ENCODE peak calls at places on chromosomes 11 and 22, in seven cellular contexts. One of them, this sample, is unnamed.

GRCh38 chr11:63553759-63554158 is 9.4 kb downstream of the PLAAT2 start:
- DNase-seq in activated CD8-positive, alpha-beta memory T cell treated with anti-CD3 and anti-CD28 coated beads, Interleukin-2, amount 10 ng/mL, durations not matched to agents 7 days and 5 days: peak; percentile 83
- DNase-seq in adrenal gland: no peak
- DNase-seq in NCI-H524 treated with DMSO at 0.1 percent for 48 hours: no peak
- DNase-seq in heart right ventricle: no peak
- DNase-seq in NCI-H2107: no peak
- DNase-seq in GM13976: peak; percentile 69
- DNase-seq in this sample: no peak

GRCh38 chr11:72231396-72232259 is 7.1 kb downstream of the INPPL1 start:
- DNase-seq in adrenal gland: no peak
- DNase-seq in GM13976: no peak
- DNase-seq in heart right ventricle: peak; percentile 66
- DNase-seq in NCI-H524 treated with DMSO at 0.1 percent for 48 hours: no peak
- DNase-seq in activated CD8-positive, alpha-beta memory T cell treated with anti-CD3 and anti-CD28 coated beads, Interleukin-2, amount 10 ng/mL, durations not matched to agents 7 days and 5 days: peak; percentile 30
- DNase-seq in NCI-H2107: no peak
- DNase-seq in this sample: peak; percentile 16

GRCh38 chr11:122852071-122852831 is 14.0 kb downstream of the CRTAM start:
- DNase-seq in NCI-H2107: no peak
- DNase-seq in activated CD8-positive, alpha-beta memory T cell treated with anti-CD3 and anti-CD28 coated beads, Interleukin-2, amount 10 ng/mL, durations not matched to agents 7 days and 5 days: peak; percentile 71
- DNase-seq in adrenal gland: no peak
- DNase-seq in heart right ventricle: no peak
- DNase-seq in NCI-H524 treated with DMSO at 0.1 percent for 48 hours: no peak
- DNase-seq in GM13976: no peak
- DNase-seq in this sample: no peak

GRCh38 chr11:108606070-108606469 is 12.5 kb upstream of the EXPH5 start:
- DNase-seq in activated CD8-positive, alpha-beta memory T cell treated with anti-CD3 and anti-CD28 coated beads, Interleukin-2, amount 10 ng/mL, durations not matched to agents 7 days and 5 days: no peak
- DNase-seq in NCI-H2107: no peak
- DNase-seq in GM13976: no peak
- DNase-seq in heart right ventricle: no peak
- DNase-seq in NCI-H524 treated with DMSO at 0.1 percent for 48 hours: no peak
- DNase-seq in adrenal gland: no peak
- DNase-seq in this sample: no peak

GRCh38 chr11:125517116-125517804 is 21.2 kb upstream of the FEZ1 start:
- DNase-seq in adrenal gland: peak; percentile 23
- DNase-seq in NCI-H2107: no peak
- DNase-seq in activated CD8-positive, alpha-beta memory T cell treated with anti-CD3 and anti-CD28 coated beads, Interleukin-2, amount 10 ng/mL, durations not matched to agents 7 days and 5 days: no peak
- DNase-seq in heart right ventricle: peak; percentile 20
- DNase-seq in GM13976: no peak
- DNase-seq in NCI-H524 treated with DMSO at 0.1 percent for 48 hours: peak; percentile 31
- DNase-seq in this sample: no peak

GRCh38 chr11:12088047-12088481 is 22.3 kb upstream of the MICAL2 start:
- DNase-seq in adrenal gland: no peak
- DNase-seq in heart right ventricle: peak; percentile 75
- DNase-seq in NCI-H2107: no peak
- DNase-seq in NCI-H524 treated with DMSO at 0.1 percent for 48 hours: no peak
- DNase-seq in GM13976: no peak
- DNase-seq in activated CD8-positive, alpha-beta memory T cell treated with anti-CD3 and anti-CD28 coated beads, Interleukin-2, amount 10 ng/mL, durations not matched to agents 7 days and 5 days: peak; percentile 62
- DNase-seq in this sample: peak; percentile 44

GRCh38 chr11:126546191-126546590 is 190.7 kb downstream of the ST3GAL4 start:
- DNase-seq in adrenal gland: no peak
- DNase-seq in heart right ventricle: no peak
- DNase-seq in NCI-H2107: no peak
- DNase-seq in NCI-H524 treated with DMSO at 0.1 percent for 48 hours: no peak
- DNase-seq in GM13976: no peak
- DNase-seq in activated CD8-positive, alpha-beta memory T cell treated with anti-CD3 and anti-CD28 coated beads, Interleukin-2, amount 10 ng/mL, durations not matched to agents 7 days and 5 days: no peak
- DNase-seq in this sample: no peak

GRCh38 chr11:63888170-63889086 is 28.5 kb downstream of the RCOR2 start:
- DNase-seq in NCI-H2107: peak; percentile 45
- DNase-seq in GM13976: peak; percentile 79
- DNase-seq in NCI-H524 treated with DMSO at 0.1 percent for 48 hours: no peak
- DNase-seq in heart right ventricle: peak; percentile 41
- DNase-seq in activated CD8-positive, alpha-beta memory T cell treated with anti-CD3 and anti-CD28 coated beads, Interleukin-2, amount 10 ng/mL, durations not matched to agents 7 days and 5 days: peak; percentile 82
- DNase-seq in adrenal gland: peak; percentile 80
- DNase-seq in this sample: no peak

GRCh38 chr22:39414886-39415285 is 15.3 kb downstream of the TAB1 start:
- DNase-seq in adrenal gland: peak; percentile 87
- DNase-seq in heart right ventricle: peak; percentile 60
- DNase-seq in NCI-H524 treated with DMSO at 0.1 percent for 48 hours: no peak
- DNase-seq in NCI-H2107: no peak
- DNase-seq in GM13976: no peak
- DNase-seq in activated CD8-positive, alpha-beta memory T cell treated with anti-CD3 and anti-CD28 coated beads, Interleukin-2, amount 10 ng/mL, durations not matched to agents 7 days and 5 days: no peak
- DNase-seq in this sample: no peak

GRCh38 chr11:72319261-72319660 is 75.3 kb upstream of the PHOX2A start:
- DNase-seq in GM13976: no peak
- DNase-seq in adrenal gland: no peak
- DNase-seq in NCI-H2107: no peak
- DNase-seq in activated CD8-positive, alpha-beta memory T cell treated with anti-CD3 and anti-CD28 coated beads, Interleukin-2, amount 10 ng/mL, durations not matched to agents 7 days and 5 days: no peak
- DNase-seq in NCI-H524 treated with DMSO at 0.1 percent for 48 hours: no peak
- DNase-seq in heart right ventricle: no peak
- DNase-seq in this sample: no peak

GRCh38 chr11:35413568-35413967 is 5.8 kb downstream of the SLC1A2 start:
- DNase-seq in adrenal gland: no peak
- DNase-seq in activated CD8-positive, alpha-beta memory T cell treated with anti-CD3 and anti-CD28 coated beads, Interleukin-2, amount 10 ng/mL, durations not matched to agents 7 days and 5 days: no peak
- DNase-seq in heart right ventricle: no peak
- DNase-seq in NCI-H2107: no peak
- DNase-seq in NCI-H524 treated with DMSO at 0.1 percent for 48 hours: peak; percentile 37
- DNase-seq in GM13976: no peak
- DNase-seq in this sample: no peak

GRCh38 chr11:123597859-123598258 is 56.6 kb downstream of the SCN3B start:
- DNase-seq in GM13976: no peak
- DNase-seq in activated CD8-positive, alpha-beta memory T cell treated with anti-CD3 and anti-CD28 coated beads, Interleukin-2, amount 10 ng/mL, durations not matched to agents 7 days and 5 days: no peak
- DNase-seq in adrenal gland: no peak
- DNase-seq in heart right ventricle: no peak
- DNase-seq in NCI-H2107: no peak
- DNase-seq in NCI-H524 treated with DMSO at 0.1 percent for 48 hours: no peak
- DNase-seq in this sample: no peak

GRCh38 chr11:1570001-1570453 is 2.0 kb downstream of the DUSP8 start:
- DNase-seq in activated CD8-positive, alpha-beta memory T cell treated with anti-CD3 and anti-CD28 coated beads, Interleukin-2, amount 10 ng/mL, durations not matched to agents 7 days and 5 days: no peak
- DNase-seq in NCI-H524 treated with DMSO at 0.1 percent for 48 hours: no peak
- DNase-seq in heart right ventricle: no peak
- DNase-seq in GM13976: no peak
- DNase-seq in adrenal gland: no peak
- DNase-seq in NCI-H2107: no peak
- DNase-seq in this sample: peak; percentile 49

GRCh38 chr11:23988381-23989006 is 508.4 kb upstream of the LUZP2 start:
- DNase-seq in NCI-H524 treated with DMSO at 0.1 percent for 48 hours: no peak
- DNase-seq in heart right ventricle: no peak
- DNase-seq in adrenal gland: no peak
- DNase-seq in NCI-H2107: no peak
- DNase-seq in activated CD8-positive, alpha-beta memory T cell treated with anti-CD3 and anti-CD28 coated beads, Interleukin-2, amount 10 ng/mL, durations not matched to agents 7 days and 5 days: no peak
- DNase-seq in GM13976: no peak
- DNase-seq in this sample: no peak

GRCh38 chr11:35548925-35549561 is 23.6 kb upstream of the PAMR1 start:
- DNase-seq in NCI-H2107: no peak
- DNase-seq in adrenal gland: no peak
- DNase-seq in GM13976: no peak
- DNase-seq in activated CD8-positive, alpha-beta memory T cell treated with anti-CD3 and anti-CD28 coated beads, Interleukin-2, amount 10 ng/mL, durations not matched to agents 7 days and 5 days: no peak
- DNase-seq in heart right ventricle: no peak
- DNase-seq in NCI-H524 treated with DMSO at 0.1 percent for 48 hours: peak; percentile 5
- DNase-seq in this sample: no peak

GRCh38 chr11:112834277-112834755 is 126.9 kb upstream of the NCAM1 start:
- DNase-seq in GM13976: no peak
- DNase-seq in NCI-H2107: peak; percentile 10
- DNase-seq in activated CD8-positive, alpha-beta memory T cell treated with anti-CD3 and anti-CD28 coated beads, Interleukin-2, amount 10 ng/mL, durations not matched to agents 7 days and 5 days: no peak
- DNase-seq in heart right ventricle: peak; percentile 74
- DNase-seq in adrenal gland: peak; percentile 72
- DNase-seq in NCI-H524 treated with DMSO at 0.1 percent for 48 hours: no peak
- DNase-seq in this sample: no peak

GRCh38 chr11:87019582-87020271 is 18.0 kb upstream of the TMEM135 start:
- DNase-seq in NCI-H2107: no peak
- DNase-seq in adrenal gland: no peak
- DNase-seq in heart right ventricle: no peak
- DNase-seq in activated CD8-positive, alpha-beta memory T cell treated with anti-CD3 and anti-CD28 coated beads, Interleukin-2, amount 10 ng/mL, durations not matched to agents 7 days and 5 days: no peak
- DNase-seq in NCI-H524 treated with DMSO at 0.1 percent for 48 hours: no peak
- DNase-seq in GM13976: no peak
- DNase-seq in this sample: no peak

GRCh38 chr11:134712228-134713145 is 300.4 kb upstream of the B3GAT1 start:
- DNase-seq in NCI-H2107: no peak
- DNase-seq in activated CD8-positive, alpha-beta memory T cell treated with anti-CD3 and anti-CD28 coated beads, Interleukin-2, amount 10 ng/mL, durations not matched to agents 7 days and 5 days: no peak
- DNase-seq in NCI-H524 treated with DMSO at 0.1 percent for 48 hours: no peak
- DNase-seq in heart right ventricle: no peak
- DNase-seq in GM13976: no peak
- DNase-seq in adrenal gland: no peak
- DNase-seq in this sample: peak; percentile 70

GRCh38 chr11:3058753-3059664 is 1.8 kb upstream of the CARS1 start:
- DNase-seq in adrenal gland: no peak
- DNase-seq in GM13976: no peak
- DNase-seq in activated CD8-positive, alpha-beta memory T cell treated with anti-CD3 and anti-CD28 coated beads, Interleukin-2, amount 10 ng/mL, durations not matched to agents 7 days and 5 days: no peak
- DNase-seq in NCI-H2107: no peak
- DNase-seq in heart right ventricle: no peak
- DNase-seq in NCI-H524 treated with DMSO at 0.1 percent for 48 hours: no peak
- DNase-seq in this sample: no peak

GRCh38 chr11:118060081-118060661 is 16.7 kb upstream of the TMPRSS4 start:
- DNase-seq in heart right ventricle: no peak
- DNase-seq in GM13976: no peak
- DNase-seq in adrenal gland: no peak
- DNase-seq in NCI-H2107: no peak
- DNase-seq in activated CD8-positive, alpha-beta memory T cell treated with anti-CD3 and anti-CD28 coated beads, Interleukin-2, amount 10 ng/mL, durations not matched to agents 7 days and 5 days: no peak
- DNase-seq in NCI-H524 treated with DMSO at 0.1 percent for 48 hours: no peak
- DNase-seq in this sample: no peak

GRCh38 chr11:3128356-3129180 is 36.5 kb downstream of the OSBPL5 start:
- DNase-seq in GM13976: no peak
- DNase-seq in activated CD8-positive, alpha-beta memory T cell treated with anti-CD3 and anti-CD28 coated beads, Interleukin-2, amount 10 ng/mL, durations not matched to agents 7 days and 5 days: no peak
- DNase-seq in adrenal gland: no peak
- DNase-seq in heart right ventricle: no peak
- DNase-seq in NCI-H524 treated with DMSO at 0.1 percent for 48 hours: no peak
- DNase-seq in NCI-H2107: no peak
- DNase-seq in this sample: no peak

GRCh38 chr11:85407648-85408047 is 219.5 kb downstream of the DLG2 start:
- DNase-seq in adrenal gland: no peak
- DNase-seq in NCI-H2107: no peak
- DNase-seq in GM13976: no peak
- DNase-seq in activated CD8-positive, alpha-beta memory T cell treated with anti-CD3 and anti-CD28 coated beads, Interleukin-2, amount 10 ng/mL, durations not matched to agents 7 days and 5 days: no peak
- DNase-seq in NCI-H524 treated with DMSO at 0.1 percent for 48 hours: peak; percentile 86
- DNase-seq in heart right ventricle: no peak
- DNase-seq in this sample: no peak

GRCh38 chr11:129888451-129888850 is 6.9 kb downstream of the NFRKB start:
- DNase-seq in GM13976: no peak
- DNase-seq in NCI-H524 treated with DMSO at 0.1 percent for 48 hours: no peak
- DNase-seq in activated CD8-positive, alpha-beta memory T cell treated with anti-CD3 and anti-CD28 coated beads, Interleukin-2, amount 10 ng/mL, durations not matched to agents 7 days and 5 days: peak; percentile 55
- DNase-seq in NCI-H2107: no peak
- DNase-seq in adrenal gland: no peak
- DNase-seq in heart right ventricle: no peak
- DNase-seq in this sample: no peak

GRCh38 chr22:32329202-32329645 is 28.4 kb upstream of the RFPL3 start:
- DNase-seq in heart right ventricle: no peak
- DNase-seq in NCI-H2107: no peak
- DNase-seq in NCI-H524 treated with DMSO at 0.1 percent for 48 hours: no peak
- DNase-seq in activated CD8-positive, alpha-beta memory T cell treated with anti-CD3 and anti-CD28 coated beads, Interleukin-2, amount 10 ng/mL, durations not matched to agents 7 days and 5 days: no peak
- DNase-seq in GM13976: no peak
- DNase-seq in adrenal gland: no peak
- DNase-seq in this sample: no peak